ENCODE peak calls at places on chromosome 12, in six cellular contexts. L is activated CD4-positive, alpha-beta T cell treated with anti-CD3 and anti-CD28 coated beads for 24 hours; V is CD8-positive, alpha-beta memory T cell; R is astrocyte of the spinal cord; P is omental fat pad; J is NCI-H2171 treated with DMSO at 0.1 percent for 48 hours. B is an unnamed sample.

GRCh38 chr12:120015313-120015712 is 26.3 kb downstream of the BICDL1 start:
- DNase-seq in L (peak; percentile 46), V (peak; percentile 13), R (no peak), P (no peak), J (no peak), B (no peak)

GRCh38 chr12:121378736-121379135 is 21.2 kb upstream of the RNF34 start:
- DNase-seq in L (no peak), V (no peak), R (no peak), P (no peak), J (no peak), B (no peak)

GRCh38 chr12:125766091-125766490 is 700.9 kb downstream of the AACS start:
- DNase-seq in L (no peak), V (no peak), R (no peak), P (no peak), J (no peak), B (no peak)

GRCh38 chr12:117393656-117394055 is 32.2 kb upstream of the NOS1 start:
- DNase-seq in L (no peak), V (no peak), R (no peak), P (no peak), J (no peak), B (no peak)

GRCh38 chr12:90099288-90099687 is 390.6 kb upstream of the ATP2B1 start:
- DNase-seq in L (no peak), V (no peak), R (peak; percentile 30), P (no peak), J (no peak), B (no peak)

GRCh38 chr12:49706351-49707126 is 666 bp downstream of the FMNL3 start:
- DNase-seq in L (no peak), V (no peak), R (peak; percentile 50), P (no peak), J (peak; percentile 46), B (no peak)

GRCh38 chr12:106226884-106227640 is 20.8 kb downstream of the CKAP4 start:
- DNase-seq in L (no peak), V (no peak), R (peak; percentile 54), P (no peak), J (peak; percentile 68), B (no peak)

GRCh38 chr12:52825961-52826360 is 8.2 kb downstream of the KRT79 start:
- DNase-seq in L (no peak), V (no peak), R (no peak), P (no peak), J (no peak), B (no peak)

GRCh38 chr12:89525002-89525823 is 617 bp upstream of the GALNT4 start:
- DNase-seq in L (peak; percentile 18), V (peak; percentile 40), R (peak; percentile 27), P (peak; percentile 27), J (peak; percentile 55), B (no peak)

GRCh38 chr12:5973461-5974115 is 28.5 kb upstream of the ANO2 start:
- DNase-seq in L (no peak), V (no peak), R (no peak), P (no peak), J (no peak), B (no peak)

GRCh38 chr12:102351326-102351725 is 129.0 kb downstream of the IGF1 start:
- DNase-seq in L (no peak), V (no peak), R (no peak), P (no peak), J (no peak), B (no peak)

B was measured in NCI-H1048.